ENCODE peak calls at places on chromosomes 13 and 19, in six cellular contexts. One of them, this sample, is unnamed.

GRCh38 chr13:111895896-111896821 is 170.8 kb upstream of the SOX1 start:
- DNase-seq in A673: no peak
- DNase-seq in psoas muscle: no peak
- DNase-seq in HCT116: no peak
- DNase-seq in testis: no peak
- DNase-seq in CD8-positive, alpha-beta T cell: no peak
- DNase-seq in this sample: no peak

GRCh38 chr19:35162471-35163326 is 8.2 kb downstream of the FXYD5 start:
- DNase-seq in A673: no peak
- DNase-seq in psoas muscle: no peak
- DNase-seq in HCT116: peak; percentile 85
- DNase-seq in testis: no peak
- DNase-seq in CD8-positive, alpha-beta T cell: no peak
- DNase-seq in this sample: peak; percentile 96

GRCh38 chr19:49361438-49362047 is 673 bp downstream of the TEAD2 start:
- DNase-seq in A673: peak; percentile 88
- DNase-seq in psoas muscle: peak; percentile 77
- DNase-seq in HCT116: peak; percentile 56
- DNase-seq in testis: peak; percentile 71
- DNase-seq in CD8-positive, alpha-beta T cell: no peak
- DNase-seq in this sample: peak; percentile 42

GRCh38 chr19:35262101-35262761 is 6.5 kb upstream of the USF2 start:
- DNase-seq in A673: no peak
- DNase-seq in psoas muscle: no peak
- DNase-seq in HCT116: no peak
- DNase-seq in testis: no peak
- DNase-seq in CD8-positive, alpha-beta T cell: no peak
- DNase-seq in this sample: no peak

GRCh38 chr13:113560645-113561416 is 23.7 kb upstream of the TFDP1 start:
- DNase-seq in A673: no peak
- DNase-seq in psoas muscle: no peak
- DNase-seq in HCT116: no peak
- DNase-seq in testis: peak; percentile 11
- DNase-seq in CD8-positive, alpha-beta T cell: no peak
- DNase-seq in this sample: no peak

GRCh38 chr13:36530050-36530789 is 97.9 kb downstream of the CCNA1 start:
- DNase-seq in A673: peak; percentile 67
- DNase-seq in psoas muscle: no peak
- DNase-seq in HCT116: no peak
- DNase-seq in testis: peak; percentile 16
- DNase-seq in CD8-positive, alpha-beta T cell: no peak
- DNase-seq in this sample: peak; percentile 54

GRCh38 chr19:17749912-17750317 is 1.4 kb upstream of the FCHO1 start:
- DNase-seq in A673: no peak
- DNase-seq in psoas muscle: no peak
- DNase-seq in HCT116: no peak
- DNase-seq in testis: no peak
- DNase-seq in CD8-positive, alpha-beta T cell: peak; percentile 24
- DNase-seq in this sample: no peak

GRCh38 chr19:54883228-54883627 is 9.2 kb downstream of the FCAR start:
- DNase-seq in A673: no peak
- DNase-seq in psoas muscle: no peak
- DNase-seq in HCT116: no peak
- DNase-seq in testis: no peak
- DNase-seq in CD8-positive, alpha-beta T cell: no peak
- DNase-seq in this sample: no peak

GRCh38 chr19:16330368-16330801 is 5.8 kb downstream of the KLF2 start:
- DNase-seq in A673: no peak
- DNase-seq in psoas muscle: peak; percentile 75
- DNase-seq in HCT116: peak; percentile 88
- DNase-seq in testis: peak; percentile 37
- DNase-seq in CD8-positive, alpha-beta T cell: peak; percentile 95
- DNase-seq in this sample: peak; percentile 73

GRCh38 chr13:35881360-35881759 is 249.8 kb downstream of the DCLK1 start:
- DNase-seq in A673: peak; percentile 11
- DNase-seq in psoas muscle: no peak
- DNase-seq in HCT116: no peak
- DNase-seq in testis: no peak
- DNase-seq in CD8-positive, alpha-beta T cell: no peak
- DNase-seq in this sample: no peak

GRCh38 chr13:20431080-20431479 is 94.6 kb downstream of the CRYL1 start:
- DNase-seq in A673: no peak
- DNase-seq in psoas muscle: no peak
- DNase-seq in HCT116: no peak
- DNase-seq in testis: no peak
- DNase-seq in CD8-positive, alpha-beta T cell: no peak
- DNase-seq in this sample: peak; percentile 92

GRCh38 chr13:63161219-63161618 is 1745.6 kb upstream of the PCDH20 start:
- DNase-seq in A673: no peak
- DNase-seq in psoas muscle: no peak
- DNase-seq in HCT116: no peak
- DNase-seq in testis: no peak
- DNase-seq in CD8-positive, alpha-beta T cell: no peak
- DNase-seq in this sample: no peak

GRCh38 chr19:17973759-17974158 is 6.9 kb downstream of the KCNN1 start:
- DNase-seq in A673: no peak
- DNase-seq in psoas muscle: no peak
- DNase-seq in HCT116: no peak
- DNase-seq in testis: no peak
- DNase-seq in CD8-positive, alpha-beta T cell: no peak
- DNase-seq in this sample: no peak

GRCh38 chr19:3979289-3979673 is 6.0 kb downstream of the EEF2 start:
- DNase-seq in A673: no peak
- DNase-seq in psoas muscle: no peak
- DNase-seq in HCT116: no peak
- DNase-seq in testis: no peak
- DNase-seq in CD8-positive, alpha-beta T cell: no peak
- DNase-seq in this sample: no peak

GRCh38 chr13:21142766-21143165 is 33.6 kb downstream of the SKA3 start:
- DNase-seq in A673: no peak
- DNase-seq in psoas muscle: no peak
- DNase-seq in HCT116: no peak
- DNase-seq in testis: no peak
- DNase-seq in CD8-positive, alpha-beta T cell: no peak
- DNase-seq in this sample: no peak

GRCh38 chr13:97268772-97269171 is 46.6 kb downstream of the MBNL2 start:
- DNase-seq in A673: no peak
- DNase-seq in psoas muscle: no peak
- DNase-seq in HCT116: no peak
- DNase-seq in testis: no peak
- DNase-seq in CD8-positive, alpha-beta T cell: no peak
- DNase-seq in this sample: no peak

GRCh38 chr13:109383683-109384082 is 402.7 kb downstream of the IRS2 start:
- DNase-seq in A673: no peak
- DNase-seq in psoas muscle: no peak
- DNase-seq in HCT116: no peak
- DNase-seq in testis: no peak
- DNase-seq in CD8-positive, alpha-beta T cell: no peak
- DNase-seq in this sample: peak; percentile 90

GRCh38 chr19:33569822-33570221 is 48.2 kb upstream of the PEPD start:
- DNase-seq in A673: peak; percentile 10
- DNase-seq in psoas muscle: no peak
- DNase-seq in HCT116: no peak
- DNase-seq in testis: no peak
- DNase-seq in CD8-positive, alpha-beta T cell: no peak
- DNase-seq in this sample: no peak

GRCh38 chr13:100147825-100148224 is 58.9 kb downstream of the PCCA start:
- DNase-seq in A673: no peak
- DNase-seq in psoas muscle: no peak
- DNase-seq in HCT116: no peak
- DNase-seq in testis: no peak
- DNase-seq in CD8-positive, alpha-beta T cell: no peak
- DNase-seq in this sample: no peak

GRCh38 chr19:1904385-1905070 is 671 bp upstream of the ADAT3 start:
- DNase-seq in A673: peak; percentile 47
- DNase-seq in psoas muscle: no peak
- DNase-seq in HCT116: no peak
- DNase-seq in testis: no peak
- DNase-seq in CD8-positive, alpha-beta T cell: no peak
- DNase-seq in this sample: peak; percentile 92

GRCh38 chr19:16702123-16702522 is 17.5 kb upstream of the NWD1 start:
- DNase-seq in A673: peak; percentile 38
- DNase-seq in psoas muscle: peak; percentile 45
- DNase-seq in HCT116: no peak
- DNase-seq in testis: peak; percentile 66
- DNase-seq in CD8-positive, alpha-beta T cell: no peak
- DNase-seq in this sample: peak; percentile 85

GRCh38 chr13:40564342-40564997 is 102.0 kb downstream of the FOXO1 start:
- DNase-seq in A673: no peak
- DNase-seq in psoas muscle: no peak
- DNase-seq in HCT116: no peak
- DNase-seq in testis: no peak
- DNase-seq in CD8-positive, alpha-beta T cell: no peak
- DNase-seq in this sample: no peak
- TF ChIP-seq CTCF in A673: no peak
- TF ChIP-seq CTCF in psoas muscle: peak; percentile 36
- TF ChIP-seq CTCF in HCT116: no peak
- TF ChIP-seq CTCF in testis: no peak
- TF ChIP-seq CTCF in CD8-positive, alpha-beta T cell: no peak
- TF ChIP-seq CTCF in this sample: peak; percentile 23

GRCh38 chr19:51125421-51126075 is 842 bp downstream of the SIGLEC9 start:
- DNase-seq in A673: no peak
- DNase-seq in psoas muscle: no peak
- DNase-seq in HCT116: no peak
- DNase-seq in testis: no peak
- DNase-seq in CD8-positive, alpha-beta T cell: no peak
- DNase-seq in this sample: no peak
- H3K4me1 ChIP-seq in A673: no peaks in the 10 kb centered on the region
- H3K4me1 ChIP-seq in psoas muscle: no peaks in the 10 kb centered on the region
- H3K4me1 ChIP-seq in HCT116: no peaks in the 10 kb centered on the region
- H3K4me1 ChIP-seq in testis: peaks cover 50% of the 10 kb centered on the region
- H3K4me1 ChIP-seq in CD8-positive, alpha-beta T cell: peaks cover 94% of the 10 kb centered on the region
- H3K4me1 ChIP-seq in this sample: no peaks in the 10 kb centered on the region

GRCh38 chr13:57636811-57637210 is 5.3 kb downstream of the PCDH17 start:
- DNase-seq in A673: no peak
- DNase-seq in psoas muscle: no peak
- DNase-seq in HCT116: no peak
- DNase-seq in testis: no peak
- DNase-seq in CD8-positive, alpha-beta T cell: no peak
- DNase-seq in this sample: no peak
- H3K27me3 ChIP-seq in A673: no peaks in the 10 kb centered on the region
- H3K27me3 ChIP-seq in psoas muscle: peaks cover 18% of the 10 kb centered on the region
- H3K27me3 ChIP-seq in HCT116: no peaks in the 10 kb centered on the region
- H3K27me3 ChIP-seq in testis: no peaks in the 10 kb centered on the region
- H3K27me3 ChIP-seq in CD8-positive, alpha-beta T cell: no peaks in the 10 kb centered on the region
- H3K27me3 ChIP-seq in this sample: peaks cover 44% of the 10 kb centered on the region

GRCh38 chr19:5958851-5959122 is 19.2 kb downstream of the RANBP3 start:
- DNase-seq in A673: no peak
- DNase-seq in psoas muscle: no peak
- DNase-seq in HCT116: no peak
- DNase-seq in testis: no peak
- DNase-seq in CD8-positive, alpha-beta T cell: no peak
- DNase-seq in this sample: no peak
- TF ChIP-seq CTCF in A673: no peak
- TF ChIP-seq CTCF in psoas muscle: no peak
- TF ChIP-seq CTCF in HCT116: no peak
- TF ChIP-seq CTCF in testis: no peak
- TF ChIP-seq CTCF in CD8-positive, alpha-beta T cell: no peak
- TF ChIP-seq CTCF in this sample: no peak

DNA sequence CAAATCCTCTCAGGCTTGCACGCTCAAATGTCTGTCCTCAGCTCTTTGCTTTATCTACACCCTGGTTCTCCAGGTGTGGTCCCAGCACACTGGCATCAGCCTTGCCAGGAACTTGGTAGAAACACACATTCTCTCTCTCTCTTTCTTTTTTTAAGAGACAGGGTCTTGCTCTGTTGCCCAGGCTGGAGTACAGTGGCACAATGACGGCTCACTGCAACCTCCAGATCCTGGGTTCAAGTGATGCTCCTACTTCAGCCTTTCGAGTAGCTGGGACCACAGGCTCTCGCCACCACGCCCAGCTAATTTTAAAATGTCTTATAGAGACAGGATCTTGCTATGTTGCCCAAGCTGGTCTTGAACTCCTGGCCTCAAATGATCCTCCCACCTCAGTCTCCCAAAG is 20.8 kb downstream of the ADGRL1 start:
- DNase-seq in A673: no peak
- DNase-seq in psoas muscle: no peak
- DNase-seq in HCT116: no peak
- DNase-seq in testis: no peak
- DNase-seq in CD8-positive, alpha-beta T cell: no peak
- DNase-seq in this sample: no peak
- H3K4me1 ChIP-seq in A673: peaks cover 30% of the 10 kb centered on the region
- H3K4me1 ChIP-seq in psoas muscle: no peaks in the 10 kb centered on the region
- H3K4me1 ChIP-seq in HCT116: no peaks in the 10 kb centered on the region
- H3K4me1 ChIP-seq in testis: no peaks in the 10 kb centered on the region
- H3K4me1 ChIP-seq in CD8-positive, alpha-beta T cell: no peaks in the 10 kb centered on the region
- H3K4me1 ChIP-seq in this sample: no peaks in the 10 kb centered on the region

GRCh38 chr19:42514449-42514848 is 13.8 kb downstream of the CEACAM1 start:
- DNase-seq in A673: no peak
- DNase-seq in psoas muscle: no peak
- DNase-seq in HCT116: no peak
- DNase-seq in testis: no peak
- DNase-seq in CD8-positive, alpha-beta T cell: no peak
- DNase-seq in this sample: no peak

GRCh38 chr19:42511340-42511739 is 16.9 kb downstream of the CEACAM1 start:
- DNase-seq in A673: no peak
- DNase-seq in psoas muscle: no peak
- DNase-seq in HCT116: no peak
- DNase-seq in testis: no peak
- DNase-seq in CD8-positive, alpha-beta T cell: no peak
- DNase-seq in this sample: no peak

GRCh38 chr19:42512130-42512636 is 16.1 kb downstream of the CEACAM1 start:
- DNase-seq in A673: no peak
- DNase-seq in psoas muscle: no peak
- DNase-seq in HCT116: no peak
- DNase-seq in testis: no peak
- DNase-seq in CD8-positive, alpha-beta T cell: no peak
- DNase-seq in this sample: no peak

GRCh38 chr19:42515241-42515832 is 12.9 kb downstream of the CEACAM1 start:
- DNase-seq in A673: no peak
- DNase-seq in psoas muscle: no peak
- DNase-seq in HCT116: no peak
- DNase-seq in testis: no peak
- DNase-seq in CD8-positive, alpha-beta T cell: no peak
- DNase-seq in this sample: no peak

GRCh38 chr19:42512743-42513304 is 15.5 kb downstream of the CEACAM1 start:
- DNase-seq in A673: peak; percentile 76
- DNase-seq in psoas muscle: no peak
- DNase-seq in HCT116: no peak
- DNase-seq in testis: no peak
- DNase-seq in CD8-positive, alpha-beta T cell: no peak
- DNase-seq in this sample: no peak
- H3K27me3 ChIP-seq in A673: no peaks in the 10 kb centered on the region
- H3K27me3 ChIP-seq in psoas muscle: no peaks in the 10 kb centered on the region
- H3K27me3 ChIP-seq in HCT116: no peaks in the 10 kb centered on the region
- H3K27me3 ChIP-seq in testis: no peaks in the 10 kb centered on the region
- H3K27me3 ChIP-seq in CD8-positive, alpha-beta T cell: no peaks in the 10 kb centered on the region
- H3K27me3 ChIP-seq in this sample: no peaks in the 10 kb centered on the region

GRCh38 chr13:33761744-33762143 is 56.2 kb upstream of the RFC3 start:
- DNase-seq in A673: peak; percentile 36
- DNase-seq in psoas muscle: no peak
- DNase-seq in HCT116: peak; percentile 33
- DNase-seq in testis: peak; percentile 33
- DNase-seq in CD8-positive, alpha-beta T cell: no peak
- DNase-seq in this sample: no peak
- TF ChIP-seq CTCF in A673: peak; percentile 56
- TF ChIP-seq CTCF in psoas muscle: no peak
- TF ChIP-seq CTCF in HCT116: peak; percentile 30
- TF ChIP-seq CTCF in testis: no peak
- TF ChIP-seq CTCF in CD8-positive, alpha-beta T cell: no peak
- TF ChIP-seq CTCF in this sample: peak; percentile 47

This sample was measured in foreskin keratinocyte.